ENCODE peak calls at places on chromosomes 5 and 9, in four cellular contexts. L is NCI-H510A treated with DMSO at 0.1 percent for 48 hours; R is stimulated activated CD4-positive, alpha-beta T cell treated with anti-CD3 and anti-CD28 coated beads, Interleukin-15, amount 100 ng/mL, for 24 hours; V is CD8-positive, alpha-beta T cell. T is an unnamed sample.

GRCh38 chr5:164597293-164597900 is 1092.0 kb downstream of the MAT2B start:
- DNase-seq in L (no peak), R (peak; percentile 2), V (no peak), T (peak; percentile 2)

GRCh38 chr5:178232124-178232919 is at the start of gene PHYKPL:
- DNase-seq in L (peak; percentile 7), R (peak; percentile 83), V (peak; percentile 65), T (peak; percentile 36)

GRCh38 chr5:94432499-94432898 is 185.9 kb downstream of the KIAA0825 start:
- DNase-seq in L (no peak), R (no peak), V (no peak), T (no peak)

GRCh38 chr9:127161081-127161621 is 38.7 kb upstream of the ANGPTL2 start:
- DNase-seq in L (no peak), R (no peak), V (no peak), T (no peak)

GRCh38 chr5:78518365-78519197 is 130.0 kb downstream of the LHFPL2 start:
- DNase-seq in L (no peak), R (no peak), V (no peak), T (peak; percentile 97)

GRCh38 chr5:177310757-177311173 is 933 bp downstream of the MXD3 start:
- DNase-seq in L (peak; percentile 22), R (peak; percentile 41), V (no peak), T (no peak)

GRCh38 chr9:100346836-100347235 is 5.9 kb downstream of the TEX10 start:
- DNase-seq in L (no peak), R (no peak), V (no peak), T (no peak)

GRCh38 chr5:6373081-6373846 is 5.1 kb downstream of the MED10 start:
- DNase-seq in L (no peak), R (no peak), V (no peak), T (no peak)

GRCh38 chr5:113562828-113563400 is 49.4 kb downstream of the YTHDC2 start:
- DNase-seq in L (no peak), R (no peak), V (no peak), T (no peak)

GRCh38 chr5:92695123-92696084 is 885.6 kb downstream of the NR2F1-AS1 start:
- DNase-seq in L (no peak), R (no peak), V (no peak), T (no peak)

GRCh38 chr9:110669439-110669838 is 848 bp downstream of the MUSK start:
- DNase-seq in L (no peak), R (no peak), V (no peak), T (no peak)

GRCh38 chr5:72337159-72337558 is 17.0 kb downstream of the PTCD2 start:
- DNase-seq in L (no peak), R (no peak), V (no peak), T (no peak)

GRCh38 chr5:122053181-122054109 is 24.6 kb downstream of the LOX start:
- DNase-seq in L (peak; percentile 3), R (no peak), V (no peak), T (no peak)

GRCh38 chr5:102119252-102119651 is 176.8 kb downstream of the SLCO4C1 start:
- DNase-seq in L (no peak), R (no peak), V (no peak), T (no peak)

GRCh38 chr9:123695391-123695790 is 234.5 kb downstream of the DENND1A start:
- DNase-seq in L (no peak), R (no peak), V (no peak), T (no peak)

GRCh38 chr5:78594946-78595921 is 53.3 kb downstream of the LHFPL2 start:
- DNase-seq in L (peak; percentile 17), R (no peak), V (no peak), T (peak; percentile 88)

GRCh38 chr5:60738461-60738860 is 38.5 kb upstream of the DEPDC1B start:
- DNase-seq in L (no peak), R (no peak), V (no peak), T (no peak)

GRCh38 chr5:172395483-172395882 is 58.8 kb downstream of the SH3PXD2B start:
- DNase-seq in L (no peak), R (no peak), V (no peak), T (no peak)

GRCh38 chr9:129712595-129713524 is 40.0 kb downstream of the PTGES start:
- DNase-seq in L (no peak), R (peak; percentile 19), V (no peak), T (no peak)

GRCh38 chr5:56700711-56701110 is 114.6 kb upstream of the MAP3K1 start:
- DNase-seq in L (no peak), R (no peak), V (no peak), T (no peak)

GRCh38 chr5:104635216-104635615 is 1072.6 kb upstream of the NUDT12 start:
- DNase-seq in L (no peak), R (no peak), V (no peak), T (no peak)

GRCh38 chr9:97307500-97308163 is at the start of gene CCDC180:
- DNase-seq in L (no peak), R (no peak), V (no peak), T (no peak)

GRCh38 chr9:129160712-129161533 is 17.1 kb downstream of the IER5L start:
- DNase-seq in L (no peak), R (no peak), V (no peak), T (no peak)